ENCODE peak calls at places on chromosomes 2 and 18, in six cellular contexts. B, O, K, N, W and L are unnamed samples.

GRCh38 chr2:151361674-151362380 is 4.4 kb downstream of the TNFAIP6 start:
- DNase-seq in N (no peak), W (no peak), B (no peak), O (no peak), K (no peak), L (no peak)

GRCh38 chr2:68237976-68238580 is 14.3 kb downstream of the PPP3R1 start:
- DNase-seq in W (no peak), N (no peak), O (no peak), B (no peak), K (no peak), L (no peak)

GRCh38 chr2:866009-866680 is 84.5 kb upstream of the SNTG2 start:
- DNase-seq in N (no peak), K (no peak), O (no peak), B (peak), W (no peak), L (no peak)

GRCh38 chr2:226721541-226721940 is 78.1 kb downstream of the IRS1 start:
- DNase-seq in K (peak), N (no peak), B (no peak), O (no peak), W (no peak), L (no peak)

GRCh38 chr2:36173760-36174362 is 181.7 kb upstream of the CRIM1 start:
- DNase-seq in B (no peak), W (no peak), O (no peak), K (no peak), N (no peak), L (no peak)

GRCh38 chr2:73203055-73203681 is 794 bp downstream of the NOTO start:
- DNase-seq in N (no peak), O (no peak), B (no peak), K (no peak), W (no peak), L (no peak)

GRCh38 chr2:127218843-127219715 is 1.0 kb downstream of the CYP27C1 start:
- DNase-seq in N (no peak), W (no peak), B (no peak), O (no peak), K (no peak), L (no peak)

GRCh38 chr2:44912660-44913059 is 28.8 kb upstream of the SIX3 start:
- DNase-seq in B (no peak), O (no peak), K (no peak), N (no peak), W (no peak), L (no peak)

GRCh38 chr18:21663615-21664014 is 41.0 kb downstream of the ABHD3 start:
- DNase-seq in B (no peak), W (no peak), O (no peak), K (peak), N (no peak), L (no peak)

GRCh38 chr2:98608962-98609604 is 694 bp downstream of the UNC50 start:
- DNase-seq in B (no peak), K (peak), O (no peak), W (no peak), N (peak), L (no peak)